ENCODE peak calls at places on chromosomes 13 and 19, in eight cellular contexts. One of them, this sample, is unnamed.

GRCh38 chr13:48749144-48749543 is 95.4 kb downstream of the CYSLTR2 start:
- DNase-seq in A549: no peak
- DNase-seq in fibroblast of mammary gland: peak; percentile 92
- DNase-seq in cardiac fibroblast: peak; percentile 81
- DNase-seq in tibial nerve: no peak
- DNase-seq in ovary: no peak
- DNase-seq in pancreas: no peak
- DNase-seq in mammary epithelial cell: peak; percentile 75
- DNase-seq in this sample: peak; percentile 66

GRCh38 chr13:34360702-34361101 is 542.8 kb downstream of the RFC3 start:
- DNase-seq in A549: no peak
- DNase-seq in fibroblast of mammary gland: no peak
- DNase-seq in cardiac fibroblast: no peak
- DNase-seq in tibial nerve: no peak
- DNase-seq in ovary: no peak
- DNase-seq in pancreas: no peak
- DNase-seq in mammary epithelial cell: peak; percentile 78
- DNase-seq in this sample: no peak

GRCh38 chr13:21175656-21176194 is 627 bp downstream of the SKA3 start:
- DNase-seq in A549: no peak
- DNase-seq in fibroblast of mammary gland: peak; percentile 54
- DNase-seq in cardiac fibroblast: peak; percentile 59
- DNase-seq in tibial nerve: no peak
- DNase-seq in ovary: no peak
- DNase-seq in pancreas: no peak
- DNase-seq in mammary epithelial cell: no peak
- DNase-seq in this sample: peak; percentile 42

GRCh38 chr13:84455143-84455905 is 573.0 kb upstream of the SLITRK1 start:
- DNase-seq in A549: no peak
- DNase-seq in fibroblast of mammary gland: no peak
- DNase-seq in cardiac fibroblast: no peak
- DNase-seq in tibial nerve: no peak
- DNase-seq in ovary: no peak
- DNase-seq in pancreas: no peak
- DNase-seq in mammary epithelial cell: no peak
- DNase-seq in this sample: no peak

GRCh38 chr13:70523622-70524021 is 415.4 kb upstream of the KLHL1 start:
- DNase-seq in A549: no peak
- DNase-seq in fibroblast of mammary gland: peak; percentile 13
- DNase-seq in cardiac fibroblast: peak; percentile 1
- DNase-seq in tibial nerve: no peak
- DNase-seq in ovary: no peak
- DNase-seq in pancreas: no peak
- DNase-seq in mammary epithelial cell: no peak
- DNase-seq in this sample: no peak

GRCh38 chr19:41327076-41327475 is 17.1 kb downstream of the CCDC97 start:
- DNase-seq in A549: no peak
- DNase-seq in fibroblast of mammary gland: no peak
- DNase-seq in cardiac fibroblast: no peak
- DNase-seq in tibial nerve: no peak
- DNase-seq in ovary: no peak
- DNase-seq in pancreas: no peak
- DNase-seq in mammary epithelial cell: no peak
- DNase-seq in this sample: no peak

GRCh38 chr13:31199849-31200635 is at the start of gene B3GLCT:
- DNase-seq in A549: peak; percentile 64
- DNase-seq in fibroblast of mammary gland: peak; percentile 65
- DNase-seq in cardiac fibroblast: peak; percentile 77
- DNase-seq in tibial nerve: peak; percentile 51
- DNase-seq in ovary: peak; percentile 72
- DNase-seq in pancreas: peak; percentile 92
- DNase-seq in mammary epithelial cell: peak; percentile 78
- DNase-seq in this sample: peak; percentile 80

GRCh38 chr13:106083620-106084350 is 451.7 kb downstream of the EFNB2 start:
- DNase-seq in A549: no peak
- DNase-seq in fibroblast of mammary gland: peak; percentile 73
- DNase-seq in cardiac fibroblast: peak; percentile 78
- DNase-seq in tibial nerve: no peak
- DNase-seq in ovary: no peak
- DNase-seq in pancreas: no peak
- DNase-seq in mammary epithelial cell: peak; percentile 71
- DNase-seq in this sample: peak; percentile 66

GRCh38 chr19:7970716-7971448 is 27.4 kb upstream of the TIMM44 start:
- DNase-seq in A549: peak; percentile 39
- DNase-seq in fibroblast of mammary gland: peak; percentile 52
- DNase-seq in cardiac fibroblast: peak; percentile 49
- DNase-seq in tibial nerve: no peak
- DNase-seq in ovary: no peak
- DNase-seq in pancreas: peak; percentile 32
- DNase-seq in mammary epithelial cell: no peak
- DNase-seq in this sample: peak; percentile 53

GRCh38 chr19:4140237-4140711 is 13.2 kb upstream of the CREB3L3 start:
- DNase-seq in A549: peak; percentile 88
- DNase-seq in fibroblast of mammary gland: peak; percentile 74
- DNase-seq in cardiac fibroblast: peak; percentile 77
- DNase-seq in tibial nerve: no peak
- DNase-seq in ovary: no peak
- DNase-seq in pancreas: no peak
- DNase-seq in mammary epithelial cell: peak; percentile 38
- DNase-seq in this sample: peak; percentile 75

GRCh38 chr19:43525836-43526771 is 897 bp downstream of the ETHE1 start:
- DNase-seq in A549: no peak
- DNase-seq in fibroblast of mammary gland: no peak
- DNase-seq in cardiac fibroblast: no peak
- DNase-seq in tibial nerve: no peak
- DNase-seq in ovary: no peak
- DNase-seq in pancreas: peak; percentile 81
- DNase-seq in mammary epithelial cell: peak; percentile 21
- DNase-seq in this sample: no peak

GRCh38 chr19:30638889-30639288 is 266.7 kb downstream of the ZNF536 start:
- DNase-seq in A549: no peak
- DNase-seq in fibroblast of mammary gland: no peak
- DNase-seq in cardiac fibroblast: no peak
- DNase-seq in tibial nerve: no peak
- DNase-seq in ovary: no peak
- DNase-seq in pancreas: no peak
- DNase-seq in mammary epithelial cell: no peak
- DNase-seq in this sample: no peak

GRCh38 chr19:22472180-22472637 is 50.1 kb upstream of the ZNF98 start:
- DNase-seq in A549: no peak
- DNase-seq in fibroblast of mammary gland: no peak
- DNase-seq in cardiac fibroblast: peak; percentile 1
- DNase-seq in tibial nerve: no peak
- DNase-seq in ovary: no peak
- DNase-seq in pancreas: no peak
- DNase-seq in mammary epithelial cell: no peak
- DNase-seq in this sample: no peak

GRCh38 chr13:91247768-91248167 is 99.7 kb upstream of the MIR17HG start:
- DNase-seq in A549: no peak
- DNase-seq in fibroblast of mammary gland: peak; percentile 1
- DNase-seq in cardiac fibroblast: no peak
- DNase-seq in tibial nerve: no peak
- DNase-seq in ovary: no peak
- DNase-seq in pancreas: no peak
- DNase-seq in mammary epithelial cell: no peak
- DNase-seq in this sample: peak; percentile 12
- TF ChIP-seq CTCF in A549: no peak
- TF ChIP-seq CTCF in fibroblast of mammary gland: no peak
- TF ChIP-seq CTCF in cardiac fibroblast: no peak
- TF ChIP-seq CTCF in tibial nerve: no peak
- TF ChIP-seq CTCF in ovary: no peak
- TF ChIP-seq CTCF in pancreas: no peak
- TF ChIP-seq CTCF in mammary epithelial cell: peak; percentile 37
- TF ChIP-seq CTCF in this sample: peak; percentile 16

DNA sequence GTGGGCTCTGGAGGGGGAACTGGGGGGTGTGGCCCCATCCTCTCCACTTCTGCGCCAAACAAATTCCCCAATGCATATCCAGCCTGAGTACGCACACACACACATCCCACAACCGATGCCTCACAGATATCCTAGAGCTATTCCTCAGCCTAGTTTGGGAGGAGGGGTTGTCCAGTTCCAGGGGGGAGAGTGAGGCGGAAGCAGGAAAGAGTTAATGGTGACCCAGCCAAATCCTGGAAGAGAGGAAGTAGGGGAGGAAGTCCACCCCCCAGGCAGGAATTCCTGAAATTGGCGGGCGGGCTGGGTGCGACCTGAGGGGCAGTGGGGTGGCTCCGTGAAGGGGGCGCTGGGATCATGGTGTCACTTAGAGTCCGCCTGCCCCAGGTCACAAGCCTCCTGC is 897 bp downstream of the GPR4 start:
- DNase-seq in A549: no peak
- DNase-seq in fibroblast of mammary gland: no peak
- DNase-seq in cardiac fibroblast: no peak
- DNase-seq in tibial nerve: no peak
- DNase-seq in ovary: no peak
- DNase-seq in pancreas: no peak
- DNase-seq in mammary epithelial cell: no peak
- DNase-seq in this sample: peak; percentile 50
- H3K4me3 ChIP-seq in A549: no peak overlapping the region
- H3K4me3 ChIP-seq in fibroblast of mammary gland: no peak overlapping the region
- H3K4me3 ChIP-seq in cardiac fibroblast: peak overlapping the region; percentile 67
- H3K4me3 ChIP-seq in tibial nerve: peak overlapping the region; percentile 22
- H3K4me3 ChIP-seq in ovary: peak overlapping the region; percentile 22
- H3K4me3 ChIP-seq in pancreas: no peak overlapping the region
- H3K4me3 ChIP-seq in mammary epithelial cell: no peak overlapping the region
- H3K4me3 ChIP-seq in this sample: peak overlapping the region; percentile 80

GRCh38 chr13:29540799-29541198 is 54.7 kb downstream of the SLC7A1 start:
- DNase-seq in A549: no peak
- DNase-seq in fibroblast of mammary gland: no peak
- DNase-seq in cardiac fibroblast: no peak
- DNase-seq in tibial nerve: no peak
- DNase-seq in ovary: no peak
- DNase-seq in pancreas: no peak
- DNase-seq in mammary epithelial cell: no peak
- DNase-seq in this sample: no peak

GRCh38 chr13:29545988-29546387 is 49.5 kb downstream of the SLC7A1 start:
- DNase-seq in A549: no peak
- DNase-seq in fibroblast of mammary gland: no peak
- DNase-seq in cardiac fibroblast: no peak
- DNase-seq in tibial nerve: no peak
- DNase-seq in ovary: no peak
- DNase-seq in pancreas: no peak
- DNase-seq in mammary epithelial cell: no peak
- DNase-seq in this sample: no peak

GRCh38 chr13:29546662-29547061 is 48.8 kb downstream of the SLC7A1 start:
- DNase-seq in A549: no peak
- DNase-seq in fibroblast of mammary gland: no peak
- DNase-seq in cardiac fibroblast: peak; percentile 15
- DNase-seq in tibial nerve: no peak
- DNase-seq in ovary: no peak
- DNase-seq in pancreas: no peak
- DNase-seq in mammary epithelial cell: no peak
- DNase-seq in this sample: no peak

GRCh38 chr13:29541400-29541799 is 54.1 kb downstream of the SLC7A1 start:
- DNase-seq in A549: no peak
- DNase-seq in fibroblast of mammary gland: no peak
- DNase-seq in cardiac fibroblast: no peak
- DNase-seq in tibial nerve: no peak
- DNase-seq in ovary: no peak
- DNase-seq in pancreas: no peak
- DNase-seq in mammary epithelial cell: no peak
- DNase-seq in this sample: no peak

DNA sequence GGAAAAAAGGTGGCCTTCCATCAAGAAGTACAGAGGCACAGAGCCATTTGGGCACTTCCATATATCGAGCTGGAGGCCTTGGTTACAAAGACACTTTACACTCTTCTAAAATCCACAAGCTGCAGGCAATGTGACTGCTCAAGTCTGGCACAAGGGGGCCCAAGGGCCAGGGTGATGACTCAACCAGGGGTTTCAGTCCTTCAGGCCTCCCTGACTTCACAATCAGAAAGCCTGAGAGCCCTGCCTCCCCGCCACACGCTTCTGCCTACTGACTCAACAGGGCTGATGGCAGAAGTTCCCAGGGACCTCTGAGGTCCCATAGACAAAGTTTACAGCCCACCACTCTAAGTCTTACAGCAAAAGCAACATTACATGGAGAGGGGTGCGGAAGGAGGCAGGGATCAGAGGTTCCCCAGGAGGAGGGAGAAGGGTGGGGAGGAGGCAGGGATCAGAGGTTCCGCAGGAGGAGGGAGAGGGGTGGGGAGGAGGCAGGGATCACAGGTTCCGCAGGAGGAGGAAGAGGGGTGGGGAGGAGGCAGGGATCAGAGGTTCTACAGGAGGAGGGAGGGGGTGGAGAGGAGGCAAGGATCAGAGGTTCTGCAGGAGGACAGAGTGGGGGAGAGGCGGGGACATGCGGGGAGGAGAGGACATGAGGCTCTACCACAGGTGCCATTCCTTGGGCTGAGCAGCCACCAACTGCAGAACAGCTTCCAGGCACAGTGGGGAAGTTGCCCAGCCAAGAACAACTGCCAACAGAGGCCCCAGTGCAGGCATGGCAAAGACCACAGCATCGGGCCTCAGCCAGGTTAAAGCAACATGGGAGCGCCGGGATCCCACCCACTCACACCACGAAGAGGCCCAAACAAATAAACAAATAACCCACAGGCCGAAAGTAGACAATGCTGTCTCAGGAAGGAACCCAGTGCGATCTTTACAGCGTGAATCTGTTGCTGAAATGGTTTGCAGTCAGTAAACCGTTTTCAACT is 52.0 kb downstream of the SLC7A1 start:
- DNase-seq in A549: no peak
- DNase-seq in fibroblast of mammary gland: peak; percentile 69
- DNase-seq in cardiac fibroblast: peak; percentile 48
- DNase-seq in tibial nerve: no peak
- DNase-seq in ovary: no peak
- DNase-seq in pancreas: no peak
- DNase-seq in mammary epithelial cell: peak; percentile 4
- DNase-seq in this sample: peak; percentile 29
- TF ChIP-seq CTCF in A549: no peak
- TF ChIP-seq CTCF in fibroblast of mammary gland: peak; percentile 7
- TF ChIP-seq CTCF in cardiac fibroblast: no peak
- TF ChIP-seq CTCF in tibial nerve: no peak
- TF ChIP-seq CTCF in ovary: no peak
- TF ChIP-seq CTCF in pancreas: no peak
- TF ChIP-seq CTCF in mammary epithelial cell: no peak
- TF ChIP-seq CTCF in this sample: no peak

GRCh38 chr19:37929512-37929911 is 22.5 kb downstream of the SIPA1L3 start:
- DNase-seq in A549: no peak
- DNase-seq in fibroblast of mammary gland: no peak
- DNase-seq in cardiac fibroblast: no peak
- DNase-seq in tibial nerve: no peak
- DNase-seq in ovary: no peak
- DNase-seq in pancreas: no peak
- DNase-seq in mammary epithelial cell: no peak
- DNase-seq in this sample: no peak

GRCh38 chr19:37932985-37933953 is 26.3 kb downstream of the SIPA1L3 start:
- DNase-seq in A549: peak; percentile 88
- DNase-seq in fibroblast of mammary gland: peak; percentile 48
- DNase-seq in cardiac fibroblast: peak; percentile 49
- DNase-seq in tibial nerve: no peak
- DNase-seq in ovary: no peak
- DNase-seq in pancreas: peak; percentile 54
- DNase-seq in mammary epithelial cell: peak; percentile 70
- DNase-seq in this sample: peak; percentile 34

GRCh38 chr19:37933965-37934364 is 27.0 kb downstream of the SIPA1L3 start:
- DNase-seq in A549: no peak
- DNase-seq in fibroblast of mammary gland: peak; percentile 74
- DNase-seq in cardiac fibroblast: peak; percentile 72
- DNase-seq in tibial nerve: no peak
- DNase-seq in ovary: no peak
- DNase-seq in pancreas: no peak
- DNase-seq in mammary epithelial cell: peak; percentile 41
- DNase-seq in this sample: peak; percentile 67

GRCh38 chr19:37930416-37930815 is 23.4 kb downstream of the SIPA1L3 start:
- DNase-seq in A549: no peak
- DNase-seq in fibroblast of mammary gland: no peak
- DNase-seq in cardiac fibroblast: peak; percentile 51
- DNase-seq in tibial nerve: no peak
- DNase-seq in ovary: no peak
- DNase-seq in pancreas: no peak
- DNase-seq in mammary epithelial cell: no peak
- DNase-seq in this sample: peak; percentile 43

GRCh38 chr19:37931941-37932655 is 25.1 kb downstream of the SIPA1L3 start:
- DNase-seq in A549: peak; percentile 97
- DNase-seq in fibroblast of mammary gland: peak; percentile 54
- DNase-seq in cardiac fibroblast: peak; percentile 51
- DNase-seq in tibial nerve: no peak
- DNase-seq in ovary: peak; percentile 9
- DNase-seq in pancreas: peak; percentile 94
- DNase-seq in mammary epithelial cell: peak; percentile 98
- DNase-seq in this sample: peak; percentile 65
- H3K4me3 ChIP-seq in A549: peak overlapping the region; percentile 51
- H3K4me3 ChIP-seq in fibroblast of mammary gland: no peak overlapping the region
- H3K4me3 ChIP-seq in cardiac fibroblast: no peak overlapping the region
- H3K4me3 ChIP-seq in tibial nerve: no peak overlapping the region
- H3K4me3 ChIP-seq in ovary: no peak overlapping the region
- H3K4me3 ChIP-seq in pancreas: no peak overlapping the region
- H3K4me3 ChIP-seq in mammary epithelial cell: peak overlapping the region; percentile 33
- H3K4me3 ChIP-seq in this sample: peak overlapping the region; percentile 28